ENCODE peak calls at places on chromosome 7, in four cellular contexts. H, V, O and Z are unnamed samples.
A peak's percentile ranks its signal among the peaks of the same experiment; 100 is the strongest.

GRCh38 chr7:157021071-157021891 is 10.8 kb upstream of the MNX1 start:
- DNase-seq in H (no peak), V (peak; percentile 36), O (no peak), Z (no peak)

GRCh38 chr7:125606661-125607060 is 677.0 kb upstream of the POT1 start:
- DNase-seq in H (no peak), V (no peak), O (no peak), Z (no peak)

GRCh38 chr7:101940830-101941229 is 123.4 kb downstream of the CUX1 start:
- DNase-seq in H (no peak), V (peak; percentile 90), O (peak; percentile 77), Z (no peak)

GRCh38 chr7:159114981-159115380 is 29.7 kb downstream of the VIPR2 start:
- DNase-seq in H (no peak), V (no peak), O (no peak), Z (no peak)

GRCh38 chr7:5596896-5597246 is 173.2 kb upstream of the TNRC18 start:
- DNase-seq in H (no peak), V (no peak), O (no peak), Z (no peak)

GRCh38 chr7:96534221-96534620 is 175.4 kb downstream of the SEM1 start:
- DNase-seq in H (no peak), V (no peak), O (no peak), Z (no peak)

GRCh38 chr7:18655506-18655905 is 160.0 kb downstream of the HDAC9 start:
- DNase-seq in H (no peak), V (no peak), O (no peak), Z (no peak)

GRCh38 chr7:38169862-38170261 is 8.2 kb upstream of the STARD3NL start:
- DNase-seq in H (no peak), V (no peak), O (no peak), Z (peak; percentile 87)

GRCh38 chr7:70587739-70588138 is 544.2 kb upstream of the GALNT17 start:
- DNase-seq in H (no peak), V (no peak), O (no peak), Z (no peak)

GRCh38 chr7:325811-326210 is 35.8 kb downstream of the FOXL3 start:
- DNase-seq in H (no peak), V (no peak), O (no peak), Z (peak; percentile 21)

GRCh38 chr7:27808626-27809025 is 68.7 kb downstream of the TAX1BP1 start:
- DNase-seq in H (no peak), V (no peak), O (no peak), Z (no peak)

GRCh38 chr7:144730224-144730623 is 105.6 kb downstream of the TPK1 start:
- DNase-seq in H (no peak), V (no peak), O (no peak), Z (no peak)

GRCh38 chr7:50284296-50284695 is 20.2 kb upstream of the IKZF1 start:
- DNase-seq in H (no peak), V (no peak), O (no peak), Z (no peak)

GRCh38 chr7:140691368-140692045 is 5.0 kb upstream of the NDUFB2 start:
- DNase-seq in H (no peak), V (peak; percentile 57), O (peak; percentile 46), Z (no peak)

GRCh38 chr7:26224359-26224758 is 22.8 kb downstream of the CBX3 start:
- DNase-seq in H (no peak), V (no peak), O (no peak), Z (no peak)

GRCh38 chr7:112452102-112452888 is 2.0 kb downstream of the IFRD1 start:
- DNase-seq in H (peak; percentile 41), V (peak; percentile 33), O (no peak), Z (no peak)

GRCh38 chr7:106225856-106226255 is 58.9 kb downstream of the NAMPT start:
- DNase-seq in H (no peak), V (no peak), O (no peak), Z (no peak)

GRCh38 chr7:85262891-85263290 is 76.0 kb upstream of the SEMA3D start:
- DNase-seq in H (no peak), V (no peak), O (no peak), Z (no peak)

GRCh38 chr7:132557489-132558044 is 18.7 kb downstream of the PLXNA4 start:
- DNase-seq in H (no peak), V (no peak), O (no peak), Z (no peak)

GRCh38 chr7:106611911-106612310 is 49.0 kb downstream of the CCDC71L start:
- DNase-seq in H (peak; percentile 49), V (no peak), O (no peak), Z (no peak)

GRCh38 chr7:151078233-151079040 is 2.2 kb downstream of the FASTK start:
- DNase-seq in H (no peak), V (no peak), O (peak; percentile 62), Z (no peak)

GRCh38 chr7:87628780-87629569 is 777 bp downstream of the RUNDC3B start:
- DNase-seq in H (peak; percentile 78), V (peak; percentile 53), O (peak; percentile 47), Z (peak; percentile 40)

GRCh38 chr7:101390901-101391301 is 28.2 kb downstream of the COL26A1 start:
- DNase-seq in H (peak; percentile 59), V (peak; percentile 69), O (peak; percentile 56), Z (no peak)

GRCh38 chr7:98619450-98620321 is 2.6 kb downstream of the NPTX2 start:
- DNase-seq in H (peak; percentile 79), V (peak; percentile 67), O (peak; percentile 47), Z (no peak)

GRCh38 chr7:20220824-20221547 is 3.8 kb upstream of the MACC1 start:
- DNase-seq in H (no peak), V (no peak), O (no peak), Z (no peak)

GRCh38 chr7:108114117-108114841 is 15.9 kb downstream of the LAMB4 start:
- DNase-seq in H (no peak), V (peak; percentile 75), O (peak; percentile 59), Z (no peak)

GRCh38 chr7:10874666-10875065 is 99.0 kb upstream of the PHF14 start:
- DNase-seq in H (no peak), V (no peak), O (no peak), Z (no peak)

GRCh38 chr7:41716691-41717090 is 13.8 kb upstream of the INHBA start:
- DNase-seq in H (no peak), V (no peak), O (no peak), Z (no peak)

GRCh38 chr7:148185050-148185449 is 405.5 kb upstream of the C7orf33 start:
- DNase-seq in H (no peak), V (no peak), O (no peak), Z (no peak)

GRCh38 chr7:110522751-110523200 is 568.2 kb upstream of the LRRN3 start:
- DNase-seq in H (no peak), V (no peak), O (no peak), Z (no peak)

GRCh38 chr7:36205844-36206243 is 52.8 kb downstream of the EEPD1 start:
- DNase-seq in H (peak; percentile 76), V (no peak), O (no peak), Z (no peak)

GRCh38 chr7:18570441-18570840 is 74.9 kb downstream of the HDAC9 start:
- DNase-seq in H (no peak), V (no peak), O (no peak), Z (no peak)

GRCh38 chr7:42237891-42238531 is 1.0 kb upstream of the GLI3 start:
- DNase-seq in H (peak; percentile 49), V (peak; percentile 83), O (peak; percentile 79), Z (no peak)

GRCh38 chr7:83791737-83792136 is 142.8 kb upstream of the SEMA3E start:
- DNase-seq in H (no peak), V (no peak), O (no peak), Z (no peak)

GRCh38 chr7:99559276-99559915 is 954 bp downstream of the ZNF655 start:
- DNase-seq in H (no peak), V (no peak), O (no peak), Z (no peak)

GRCh38 chr7:110043514-110043913 is 1047.4 kb upstream of the LRRN3 start:
- DNase-seq in H (no peak), V (no peak), O (no peak), Z (no peak)

GRCh38 chr7:134701272-134701671 is 54.6 kb downstream of the BPGM start:
- DNase-seq in H (no peak), V (no peak), O (no peak), Z (no peak)
- TF ChIP-seq CTCF in H (peak; percentile 17), V (peak; percentile 66), O (peak; percentile 32), Z (no peak)

DNA sequence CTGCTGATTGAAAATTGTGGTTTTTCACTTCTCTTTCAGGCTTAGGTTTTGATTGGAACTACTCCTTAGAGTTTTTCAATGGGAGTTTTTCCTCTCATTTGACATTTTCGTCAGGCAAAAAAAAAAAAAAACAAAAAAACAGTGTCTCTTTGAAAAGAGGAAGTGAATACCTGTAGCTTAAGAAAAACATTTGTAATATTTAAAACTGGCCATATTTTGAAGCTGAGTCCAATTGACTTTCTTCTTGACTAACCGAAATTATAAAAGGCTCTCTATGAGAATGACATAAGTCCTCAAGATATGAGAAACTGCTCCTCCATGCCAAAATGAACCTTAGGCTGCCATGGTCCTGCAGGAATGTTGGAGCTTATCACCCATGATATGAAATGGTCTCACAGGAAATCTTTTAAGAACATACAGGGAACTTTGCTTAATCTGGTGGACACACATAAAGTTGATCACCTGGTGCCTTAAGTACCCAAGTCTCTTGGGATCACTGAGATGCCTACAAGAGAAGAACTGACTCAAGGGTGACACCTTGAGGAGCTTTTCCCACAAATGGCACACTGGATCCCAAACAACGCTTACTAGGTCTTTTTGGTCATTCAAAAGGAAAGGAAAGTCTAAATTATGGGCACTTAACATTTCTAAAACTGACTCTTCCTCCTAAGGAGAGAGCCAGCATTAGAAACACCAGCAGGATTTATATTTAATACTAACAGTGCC is 263.4 kb downstream of the CDC14C start:
- DNase-seq in H (no peak), V (no peak), O (no peak), Z (no peak)
- TF ChIP-seq CTCF in H (no peak), V (peak; percentile 51), O (no peak), Z (no peak)

DNA sequence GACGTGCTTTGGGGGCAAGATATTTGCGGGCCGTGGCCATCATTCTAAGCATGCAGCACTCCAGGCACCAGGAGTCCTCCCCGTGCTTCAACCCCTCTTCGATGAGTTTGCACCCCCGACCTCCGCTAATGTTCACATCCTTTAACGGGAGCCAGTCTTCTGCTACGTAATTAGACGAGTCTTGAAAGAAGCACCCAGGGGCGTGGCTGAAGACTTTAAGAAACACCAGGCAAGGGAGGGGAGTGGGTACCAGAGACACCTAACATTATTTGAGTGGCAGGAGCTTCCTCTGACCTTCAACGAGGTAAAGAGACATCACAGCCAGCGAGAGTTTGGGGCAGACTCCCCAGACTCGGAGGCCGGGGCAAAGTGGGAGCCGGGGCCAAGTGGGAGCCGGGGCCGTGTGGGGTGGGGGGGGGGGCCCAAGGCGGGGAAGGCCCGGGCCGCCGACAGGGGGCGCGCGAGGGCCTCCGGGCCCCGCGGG is 31.1 kb upstream of the TOMM7 start:
- DNase-seq in H (no peak), V (peak; percentile 62), O (peak; percentile 27), Z (no peak)
- TF ChIP-seq CTCF in H (no peak), V (no peak), O (peak; percentile 93), Z (no peak)

DNA sequence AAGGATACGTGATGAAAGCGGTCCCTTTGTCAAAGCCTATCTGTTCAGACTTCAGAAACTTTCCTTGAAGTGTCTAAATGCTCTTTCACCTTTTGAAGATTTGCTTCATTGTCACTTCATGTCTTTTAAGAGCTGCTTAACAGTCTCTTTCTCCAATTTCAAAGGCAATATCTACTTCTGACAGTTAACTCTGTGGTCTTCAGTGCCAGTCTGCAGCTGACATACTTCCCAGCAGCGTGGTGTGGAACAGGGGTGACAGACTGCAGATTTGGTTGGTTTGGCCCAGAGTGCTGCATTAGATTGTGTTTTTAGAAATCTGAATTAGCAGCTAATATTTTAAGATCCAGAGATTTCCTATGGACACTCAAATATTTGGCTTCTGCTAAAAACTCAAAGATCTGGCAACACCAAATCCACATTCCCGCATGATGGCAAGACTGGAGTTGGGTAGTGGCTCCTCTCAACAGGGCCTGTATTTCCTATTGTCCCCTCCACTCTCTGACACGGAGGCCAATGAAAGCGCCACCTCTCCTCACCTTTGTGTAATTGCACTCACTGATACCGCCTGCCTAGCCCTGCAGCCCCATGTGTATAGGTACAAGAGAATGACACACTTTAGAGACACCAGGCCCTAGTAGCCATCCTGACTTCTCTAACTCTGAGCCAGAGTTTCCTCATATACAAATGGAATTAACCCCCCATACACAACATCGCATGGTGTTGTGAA is 11.5 kb downstream of the SCRN1 start:
- DNase-seq in H (no peak), V (peak; percentile 83), O (peak; percentile 64), Z (no peak)
- TF ChIP-seq CTCF in H (no peak), V (peak; percentile 70), O (peak; percentile 40), Z (no peak)